ENCODE peak calls at places on chromosomes 3 and 15, in four cellular contexts. C, Z, K and G are unnamed samples.

GRCh38 chr3:152497457-152497856 is 228.7 kb downstream of the MBNL1 start:
- DNase-seq in C (no peak), Z (no peak), K (no peak), G (peak)

GRCh38 chr3:83438177-83438576 is 1520.6 kb upstream of the CADM2 start:
- DNase-seq in C (no peak), Z (no peak), K (no peak), G (no peak)

GRCh38 chr3:49461443-49462171 is 8.5 kb upstream of the DAG1 start:
- DNase-seq in C (no peak), Z (no peak), K (no peak), G (peak)

GRCh38 chr15:92608866-92609700 is 46.5 kb downstream of the FAM174B start:
- DNase-seq in C (no peak), Z (no peak), K (no peak), G (no peak)

GRCh38 chr3:82055792-82056191 is 294.3 kb upstream of the GBE1 start:
- DNase-seq in C (no peak), Z (no peak), K (no peak), G (peak)

GRCh38 chr3:72178463-72179106 is 393.6 kb upstream of the PROK2 start:
- DNase-seq in C (no peak), Z (no peak), K (no peak), G (no peak)

GRCh38 chr3:40054568-40055222 is 245.3 kb downstream of the MYRIP start:
- DNase-seq in C (no peak), Z (no peak), K (no peak), G (peak)

GRCh38 chr15:82663186-82663600 is 16.0 kb upstream of the CPEB1 start:
- DNase-seq in C (peak), Z (no peak), K (no peak), G (peak)

GRCh38 chr3:170470063-170471006 is 51.7 kb downstream of the CLDN11 start:
- DNase-seq in C (no peak), Z (no peak), K (peak), G (peak)

GRCh38 chr3:100033814-100034490 is 80.3 kb downstream of the FILIP1L start:
- DNase-seq in C (no peak), Z (no peak), K (no peak), G (peak)

GRCh38 chr3:86978111-86978528 is 12.8 kb downstream of the VGLL3 start:
- DNase-seq in C (no peak), Z (no peak), K (no peak), G (peak)

GRCh38 chr3:123755508-123755907 is 128.6 kb downstream of the MYLK start:
- DNase-seq in C (no peak), Z (no peak), K (no peak), G (peak)

GRCh38 chr3:123758081-123758564 is 126.0 kb downstream of the MYLK start:
- DNase-seq in C (no peak), Z (no peak), K (no peak), G (peak)

GRCh38 chr3:123759311-123759710 is 124.8 kb downstream of the MYLK start:
- DNase-seq in C (no peak), Z (no peak), K (no peak), G (peak)

GRCh38 chr3:123755085-123755484 is 129.0 kb downstream of the MYLK start:
- DNase-seq in C (no peak), Z (no peak), K (no peak), G (no peak)

GRCh38 chr3:123757281-123757940 is 126.7 kb downstream of the MYLK start:
- DNase-seq in C (no peak), Z (no peak), K (no peak), G (peak)
- H3K4me3 ChIP-seq in C (no peak), Z (no peak), K (no peak), G (no peak)

GRCh38 chr3:172154768-172155649 is 115.6 kb downstream of the FNDC3B start:
- DNase-seq in C (peak), Z (no peak), K (no peak), G (peak)

GRCh38 chr3:172152869-172153268 is 113.5 kb downstream of the FNDC3B start:
- DNase-seq in C (no peak), Z (peak), K (no peak), G (peak)

GRCh38 chr3:172151610-172152293 is 112.4 kb downstream of the FNDC3B start:
- DNase-seq in C (no peak), Z (no peak), K (no peak), G (no peak)

GRCh38 chr3:172152294-172152649 is 112.9 kb downstream of the FNDC3B start:
- DNase-seq in C (no peak), Z (no peak), K (no peak), G (no peak)

GRCh38 chr3:172153335-172153861 is 114.0 kb downstream of the FNDC3B start:
- DNase-seq in C (no peak), Z (peak), K (peak), G (peak)
- H3K4me3 ChIP-seq in C (no peak), Z (no peak), K (no peak), G (peak)

GRCh38 chr3:126212629-126213375 is 32.4 kb upstream of the ALDH1L1 start:
- DNase-seq in C (no peak), Z (no peak), K (peak), G (peak)

GRCh38 chr3:126211569-126211968 is 31.2 kb upstream of the ALDH1L1 start:
- DNase-seq in C (no peak), Z (no peak), K (no peak), G (no peak)

GRCh38 chr3:126216416-126216815 is 36.0 kb upstream of the ALDH1L1 start:
- DNase-seq in C (no peak), Z (no peak), K (no peak), G (peak)

GRCh38 chr3:126212250-126212628 is 31.9 kb upstream of the ALDH1L1 start:
- DNase-seq in C (no peak), Z (no peak), K (no peak), G (no peak)

DNA sequence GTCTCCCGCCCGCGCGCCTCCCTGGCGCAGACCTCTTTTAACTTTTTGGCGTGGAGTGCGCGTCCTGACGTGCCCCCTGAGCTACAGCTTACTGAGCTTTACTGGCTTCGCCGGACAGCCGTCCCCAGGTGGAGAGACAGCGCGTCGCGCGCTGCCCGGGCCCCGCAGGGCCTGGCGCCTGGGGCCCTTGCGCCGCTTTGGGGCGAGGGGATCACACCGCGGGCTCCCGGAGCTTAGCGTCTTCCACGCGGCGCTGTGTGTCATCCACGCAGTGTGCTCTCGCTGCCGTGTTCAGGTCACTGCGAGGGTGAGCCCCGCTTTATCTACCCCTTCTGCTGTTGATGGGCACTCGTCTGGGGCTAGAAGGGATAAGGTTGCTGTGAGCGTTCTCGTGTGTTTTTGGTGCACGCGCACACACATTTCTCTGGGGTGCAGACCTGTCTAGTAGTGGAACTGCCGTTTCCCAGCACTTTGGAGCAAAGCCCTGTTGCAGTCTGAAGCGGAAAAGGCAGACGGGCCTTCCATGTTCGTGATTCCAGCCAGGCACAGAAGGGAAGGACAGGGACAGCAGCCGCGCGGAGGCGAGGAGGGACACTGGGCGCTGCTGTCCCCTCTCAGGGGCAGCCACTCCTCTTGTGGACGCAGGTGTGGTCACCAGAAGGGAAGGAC is 33.1 kb upstream of the ALDH1L1 start:
- DNase-seq in C (no peak), Z (no peak), K (no peak), G (peak)
- H3K4me3 ChIP-seq in C (no peak), Z (peak), K (peak), G (peak)

GRCh38 chr15:101200181-101200580 is 51.7 kb downstream of the CHSY1 start:
- DNase-seq in C (peak), Z (no peak), K (no peak), G (no peak)
- H3K4me3 ChIP-seq in C (peak), Z (no peak), K (no peak), G (peak)